ENCODE peak calls at places on chromosomes 11 and 22, in five cellular contexts. One of them, this sample, is unnamed.

GRCh38 chr11:112016088-112016764 is 9.0 kb upstream of the DLAT start:
- DNase-seq in nephron progenitor cell: no peak
- DNase-seq in HFFc6: no peak
- DNase-seq in GM20000: peak
- DNase-seq in AG09319: peak
- DNase-seq in this sample: no peak

GRCh38 chr11:46273511-46274205 is 3.8 kb upstream of the CREB3L1 start:
- DNase-seq in nephron progenitor cell: no peak
- DNase-seq in AG09319: no peak
- DNase-seq in GM20000: no peak
- DNase-seq in HFFc6: no peak
- DNase-seq in this sample: no peak

GRCh38 chr11:68958211-68958610 is 22.6 kb downstream of the MRGPRD start:
- DNase-seq in GM20000: no peak
- DNase-seq in AG09319: no peak
- DNase-seq in HFFc6: no peak
- DNase-seq in nephron progenitor cell: no peak
- DNase-seq in this sample: no peak

GRCh38 chr11:2827256-2827655 is 58.3 kb downstream of the CDKN1C start:
- DNase-seq in HFFc6: peak
- DNase-seq in nephron progenitor cell: no peak
- DNase-seq in AG09319: no peak
- DNase-seq in GM20000: no peak
- DNase-seq in this sample: no peak

GRCh38 chr22:48585916-48586798 is 1241.5 kb downstream of the BRD1 start:
- DNase-seq in GM20000: no peak
- DNase-seq in HFFc6: no peak
- DNase-seq in nephron progenitor cell: no peak
- DNase-seq in AG09319: no peak
- DNase-seq in this sample: no peak

GRCh38 chr22:26086359-26086758 is 82.9 kb upstream of the SEZ6L start:
- DNase-seq in AG09319: no peak
- DNase-seq in GM20000: no peak
- DNase-seq in HFFc6: no peak
- DNase-seq in nephron progenitor cell: no peak
- DNase-seq in this sample: no peak

GRCh38 chr11:61281581-61282250 is 13.4 kb downstream of the VWCE start:
- DNase-seq in AG09319: no peak
- DNase-seq in GM20000: no peak
- DNase-seq in HFFc6: no peak
- DNase-seq in nephron progenitor cell: peak
- DNase-seq in this sample: peak

GRCh38 chr22:19886605-19887250 is 32.1 kb upstream of the GNB1L start:
- DNase-seq in GM20000: no peak
- DNase-seq in AG09319: peak
- DNase-seq in nephron progenitor cell: no peak
- DNase-seq in HFFc6: peak
- DNase-seq in this sample: peak

GRCh38 chr11:70423523-70424505 is 25.5 kb downstream of the CTTN start:
- DNase-seq in HFFc6: peak
- DNase-seq in GM20000: peak
- DNase-seq in AG09319: peak
- DNase-seq in nephron progenitor cell: no peak
- DNase-seq in this sample: no peak

GRCh38 chr11:122023614-122024250 is 92.3 kb downstream of the BLID start:
- DNase-seq in nephron progenitor cell: no peak
- DNase-seq in HFFc6: no peak
- DNase-seq in GM20000: no peak
- DNase-seq in AG09319: no peak
- DNase-seq in this sample: no peak

GRCh38 chr11:62832346-62833234 is at the start of gene TEX54:
- DNase-seq in AG09319: no peak
- DNase-seq in HFFc6: no peak
- DNase-seq in nephron progenitor cell: no peak
- DNase-seq in GM20000: no peak
- DNase-seq in this sample: no peak

GRCh38 chr11:86688398-86689179 is 16.2 kb upstream of the ME3 start:
- DNase-seq in AG09319: peak
- DNase-seq in GM20000: no peak
- DNase-seq in HFFc6: peak
- DNase-seq in nephron progenitor cell: no peak
- DNase-seq in this sample: no peak

GRCh38 chr11:16946477-16947282 is 67.5 kb downstream of the PLEKHA7 start:
- DNase-seq in GM20000: peak
- DNase-seq in AG09319: no peak
- DNase-seq in nephron progenitor cell: peak
- DNase-seq in HFFc6: no peak
- DNase-seq in this sample: no peak

GRCh38 chr11:66722745-66723651 is 6.0 kb downstream of the SPTBN2 start:
- DNase-seq in nephron progenitor cell: no peak
- DNase-seq in HFFc6: no peak
- DNase-seq in GM20000: no peak
- DNase-seq in AG09319: no peak
- DNase-seq in this sample: no peak

GRCh38 chr11:132632641-132633124 is 899.6 kb downstream of the OPCML start:
- DNase-seq in nephron progenitor cell: no peak
- DNase-seq in HFFc6: peak
- DNase-seq in GM20000: no peak
- DNase-seq in AG09319: peak
- DNase-seq in this sample: no peak

GRCh38 chr22:35349704-35350538 is 31.0 kb upstream of the HMOX1 start:
- DNase-seq in nephron progenitor cell: peak
- DNase-seq in AG09319: no peak
- DNase-seq in GM20000: no peak
- DNase-seq in HFFc6: no peak
- DNase-seq in this sample: no peak

GRCh38 chr22:30422481-30423295 is 2.9 kb upstream of the MTFP1 start:
- DNase-seq in nephron progenitor cell: no peak
- DNase-seq in HFFc6: peak
- DNase-seq in AG09319: peak
- DNase-seq in GM20000: no peak
- DNase-seq in this sample: no peak

GRCh38 chr11:45805305-45806071 is 539 bp downstream of the SLC35C1 start:
- DNase-seq in nephron progenitor cell: peak
- DNase-seq in GM20000: no peak
- DNase-seq in HFFc6: peak
- DNase-seq in AG09319: no peak
- DNase-seq in this sample: no peak

GRCh38 chr11:77065878-77066228 is 918 bp upstream of the CAPN5 start:
- DNase-seq in nephron progenitor cell: peak
- DNase-seq in HFFc6: peak
- DNase-seq in GM20000: peak
- DNase-seq in AG09319: no peak
- DNase-seq in this sample: no peak

GRCh38 chr11:103798029-103798428 is 238.4 kb upstream of the DDI1 start:
- DNase-seq in AG09319: no peak
- DNase-seq in GM20000: no peak
- DNase-seq in HFFc6: peak
- DNase-seq in nephron progenitor cell: no peak
- DNase-seq in this sample: no peak

GRCh38 chr11:2576116-2576515 is 123.7 kb downstream of the KCNQ1OT1 start:
- DNase-seq in GM20000: no peak
- DNase-seq in AG09319: no peak
- DNase-seq in HFFc6: no peak
- DNase-seq in nephron progenitor cell: no peak
- DNase-seq in this sample: no peak

GRCh38 chr11:99739464-99740089 is 718.8 kb downstream of the CNTN5 start:
- DNase-seq in GM20000: peak
- DNase-seq in AG09319: no peak
- DNase-seq in HFFc6: no peak
- DNase-seq in nephron progenitor cell: peak
- DNase-seq in this sample: no peak

GRCh38 chr11:10181811-10182210 is 112.2 kb downstream of the SBF2 start:
- DNase-seq in nephron progenitor cell: no peak
- DNase-seq in HFFc6: peak
- DNase-seq in AG09319: no peak
- DNase-seq in GM20000: peak
- DNase-seq in this sample: no peak

GRCh38 chr11:84800755-84801346 is 826.3 kb downstream of the DLG2 start:
- DNase-seq in GM20000: no peak
- DNase-seq in AG09319: peak
- DNase-seq in nephron progenitor cell: no peak
- DNase-seq in HFFc6: peak
- DNase-seq in this sample: no peak

GRCh38 chr11:85694385-85694980 is 8.5 kb upstream of the CCDC89 start:
- DNase-seq in GM20000: peak
- DNase-seq in nephron progenitor cell: no peak
- DNase-seq in AG09319: peak
- DNase-seq in HFFc6: peak
- DNase-seq in this sample: no peak

GRCh38 chr22:17769013-17769715 is 5.1 kb downstream of the BID start:
- DNase-seq in GM20000: no peak
- DNase-seq in AG09319: no peak
- DNase-seq in nephron progenitor cell: no peak
- DNase-seq in HFFc6: no peak
- DNase-seq in this sample: no peak

GRCh38 chr11:82462588-82462987 is 271.1 kb downstream of the FAM181B start:
- DNase-seq in HFFc6: no peak
- DNase-seq in GM20000: no peak
- DNase-seq in AG09319: no peak
- DNase-seq in nephron progenitor cell: no peak
- DNase-seq in this sample: no peak

GRCh38 chr11:45037425-45038005 is 86.8 kb upstream of the TP53I11 start:
- DNase-seq in GM20000: no peak
- DNase-seq in HFFc6: no peak
- DNase-seq in AG09319: no peak
- DNase-seq in nephron progenitor cell: no peak
- DNase-seq in this sample: no peak

GRCh38 chr11:103800406-103801114 is 235.9 kb upstream of the DDI1 start:
- DNase-seq in GM20000: no peak
- DNase-seq in nephron progenitor cell: no peak
- DNase-seq in AG09319: no peak
- DNase-seq in HFFc6: no peak
- DNase-seq in this sample: no peak

GRCh38 chr22:50700387-50701075 is 27.9 kb downstream of the SHANK3 start:
- DNase-seq in AG09319: no peak
- DNase-seq in nephron progenitor cell: no peak
- DNase-seq in GM20000: no peak
- DNase-seq in HFFc6: no peak
- DNase-seq in this sample: no peak

GRCh38 chr11:3156282-3156660 is 8.8 kb downstream of the OSBPL5 start:
- DNase-seq in AG09319: no peak
- DNase-seq in HFFc6: no peak
- DNase-seq in GM20000: no peak
- DNase-seq in nephron progenitor cell: no peak
- DNase-seq in this sample: no peak

DNA sequence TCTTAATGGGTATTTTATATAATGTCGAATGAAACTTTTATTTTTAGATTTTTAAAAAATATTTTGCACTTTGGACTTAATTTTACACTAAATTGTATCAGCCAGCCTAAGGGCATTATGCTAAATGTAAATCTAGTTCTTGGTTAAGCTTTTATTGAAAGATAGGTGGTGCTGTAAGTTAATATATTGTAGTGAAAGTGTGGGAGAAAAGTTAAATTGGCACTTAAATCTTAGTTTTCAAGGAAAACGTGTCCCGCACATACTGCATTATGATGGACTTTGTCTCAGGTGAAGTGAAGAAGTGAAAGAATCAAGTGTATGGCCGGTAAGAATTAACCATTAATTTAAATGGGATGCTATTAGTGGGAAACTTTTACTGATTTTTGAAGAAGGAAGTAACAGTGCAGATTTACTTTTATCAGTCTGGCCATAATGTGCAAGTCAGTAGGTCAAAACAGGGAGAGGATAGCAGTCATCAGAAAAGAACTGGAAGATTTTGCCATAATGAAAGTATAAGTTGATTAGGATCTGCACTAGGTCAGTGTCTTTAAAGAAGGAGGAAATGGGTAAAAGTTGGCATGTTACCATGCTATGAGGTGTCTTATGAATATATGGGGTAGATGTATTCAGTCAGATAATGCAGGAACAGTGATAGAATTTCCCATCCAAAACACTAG is 81.6 kb downstream of the PDHX start:
- DNase-seq in nephron progenitor cell: no peak
- DNase-seq in HFFc6: peak
- DNase-seq in GM20000: peak
- DNase-seq in AG09319: no peak
- DNase-seq in this sample: no peak
- TF ChIP-seq CTCF in nephron progenitor cell: no peak
- TF ChIP-seq CTCF in HFFc6: peak
- TF ChIP-seq CTCF in GM20000: no peak
- TF ChIP-seq CTCF in AG09319: peak
- TF ChIP-seq CTCF in this sample: peak

DNA sequence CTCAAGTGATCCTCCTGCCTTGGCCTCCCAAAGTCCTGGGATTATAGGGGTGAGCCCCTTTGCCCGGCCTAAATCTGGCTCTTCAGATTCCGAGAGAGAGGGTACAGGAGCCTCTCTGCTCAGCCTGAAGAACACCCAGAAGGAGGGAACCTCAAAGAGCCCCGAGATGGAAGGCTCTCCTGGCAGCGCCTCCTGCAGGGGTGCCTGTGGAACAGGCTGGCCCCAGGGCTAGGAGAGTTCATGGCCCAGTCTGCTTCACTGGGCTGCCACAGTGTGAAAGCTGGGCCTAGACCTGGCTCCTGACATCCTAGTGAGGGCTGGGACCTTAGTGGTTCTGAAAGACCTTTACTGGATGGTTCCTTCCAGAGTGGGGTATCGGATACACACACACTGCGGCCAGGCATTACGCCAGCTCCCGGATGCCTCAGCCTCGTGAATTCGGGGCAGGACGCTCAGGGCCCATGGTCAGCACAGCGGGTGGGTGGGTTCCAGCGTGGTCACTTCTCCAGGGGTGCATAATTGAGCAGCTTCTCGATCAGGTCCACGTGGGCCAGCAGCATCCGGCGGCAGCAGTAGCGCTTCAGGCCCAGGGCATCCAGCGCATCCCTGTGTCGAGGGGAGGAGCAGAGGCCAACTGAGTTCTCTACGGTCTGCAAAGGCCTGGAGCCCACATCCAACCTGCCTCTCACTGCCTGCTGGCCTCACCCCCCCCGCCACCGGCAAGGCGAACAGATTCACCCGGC is 2.3 kb downstream of the POLR2L start:
- DNase-seq in nephron progenitor cell: no peak
- DNase-seq in GM20000: no peak
- DNase-seq in AG09319: no peak
- DNase-seq in HFFc6: no peak
- DNase-seq in this sample: no peak
- TF ChIP-seq CTCF in nephron progenitor cell: peak
- TF ChIP-seq CTCF in GM20000: no peak
- TF ChIP-seq CTCF in AG09319: peak
- TF ChIP-seq CTCF in HFFc6: peak
- TF ChIP-seq CTCF in this sample: peak

GRCh38 chr22:24424001-24424900 is 3.1 kb upstream of the ADORA2A start:
- DNase-seq in HFFc6: no peak
- DNase-seq in nephron progenitor cell: peak
- DNase-seq in AG09319: no peak
- DNase-seq in GM20000: no peak
- DNase-seq in this sample: no peak
- TF ChIP-seq CTCF in HFFc6: peak
- TF ChIP-seq CTCF in nephron progenitor cell: no peak
- TF ChIP-seq CTCF in AG09319: no peak
- TF ChIP-seq CTCF in GM20000: no peak
- TF ChIP-seq CTCF in this sample: no peak

GRCh38 chr11:1472180-1473005 is 14.2 kb downstream of the MOB2 start:
- DNase-seq in AG09319: no peak
- DNase-seq in HFFc6: no peak
- DNase-seq in GM20000: no peak
- DNase-seq in nephron progenitor cell: peak
- DNase-seq in this sample: no peak
- TF ChIP-seq CTCF in AG09319: no peak
- TF ChIP-seq CTCF in HFFc6: no peak
- TF ChIP-seq CTCF in GM20000: no peak
- TF ChIP-seq CTCF in nephron progenitor cell: no peak
- TF ChIP-seq CTCF in this sample: no peak

GRCh38 chr11:72446929-72447753 is 12.8 kb upstream of the CLPB start:
- DNase-seq in AG09319: peak
- DNase-seq in HFFc6: peak
- DNase-seq in nephron progenitor cell: no peak
- DNase-seq in GM20000: peak
- DNase-seq in this sample: peak
- TF ChIP-seq CTCF in AG09319: peak
- TF ChIP-seq CTCF in HFFc6: peak
- TF ChIP-seq CTCF in nephron progenitor cell: peak
- TF ChIP-seq CTCF in GM20000: peak
- TF ChIP-seq CTCF in this sample: peak

This sample was measured in D721Med.